ENCODE peak calls at places on chromosome 5, in ten cellular contexts. G, T, H, P, U, W, L, J, M and I are unnamed samples.
A peak's percentile ranks its signal among the peaks of the same experiment; 100 is the strongest.

GRCh38 chr5:107796797-107797196 is 126.1 kb upstream of the EFNA5 start:
- DNase-seq in H (no peak), U (no peak), J (no peak), L (peak; percentile 44), P (no peak), T (no peak), G (no peak), M (no peak), W (no peak), I (no peak)

GRCh38 chr5:113214026-113214425 is 220.8 kb downstream of the TSSK1B start:
- DNase-seq in W (no peak), M (peak; percentile 40), H (no peak), L (no peak), P (no peak), U (peak; percentile 61), T (no peak), J (no peak), G (no peak), I (no peak)

GRCh38 chr5:40429258-40430111 is 250.2 kb upstream of the PTGER4 start:
- DNase-seq in P (no peak), T (peak; percentile 43), J (no peak), G (no peak), U (no peak), L (peak; percentile 27), H (no peak), M (no peak), W (no peak), I (no peak)

GRCh38 chr5:143119301-143119769 is 284.2 kb downstream of the NR3C1 start:
- DNase-seq in G (no peak), W (no peak), U (no peak), H (peak; percentile 45), L (peak; percentile 19), J (no peak), P (no peak), T (no peak), M (no peak), I (no peak)

GRCh38 chr5:151523335-151523734 is 67.8 kb downstream of the FAT2 start:
- DNase-seq in M (no peak), G (peak; percentile 60), H (peak; percentile 39), T (peak; percentile 36), J (peak; percentile 11), L (peak; percentile 75), W (peak; percentile 22), U (peak; percentile 12), P (peak; percentile 39), I (no peak)

GRCh38 chr5:38715671-38716070 is 130.1 kb upstream of the OSMR start:
- DNase-seq in P (peak; percentile 10), W (no peak), H (no peak), G (peak; percentile 14), U (no peak), M (peak; percentile 34), T (no peak), L (peak; percentile 24), J (no peak), I (no peak)

GRCh38 chr5:14105717-14106435 is 37.3 kb upstream of the TRIO start:
- DNase-seq in M (no peak), W (no peak), T (peak; percentile 77), L (peak; percentile 90), J (no peak), P (peak; percentile 67), U (peak; percentile 96), G (peak; percentile 22), H (peak; percentile 81), I (peak; percentile 86)

GRCh38 chr5:109076741-109077140 is 329.0 kb downstream of the FER start:
- DNase-seq in W (no peak), H (no peak), L (no peak), J (no peak), M (no peak), U (no peak), T (no peak), P (no peak), G (no peak), I (no peak)

GRCh38 chr5:16639206-16639605 is 22.4 kb upstream of the RETREG1 start:
- DNase-seq in J (no peak), G (no peak), M (no peak), U (no peak), H (no peak), P (no peak), T (no peak), L (no peak), W (no peak), I (no peak)

GRCh38 chr5:157686841-157687554 is 15.7 kb downstream of the C5orf52 start:
- DNase-seq in G (no peak), H (no peak), W (no peak), L (no peak), M (no peak), T (no peak), U (no peak), J (no peak), P (no peak), I (no peak)

GRCh38 chr5:112390327-112390726 is 28.8 kb downstream of the EPB41L4A start:
- DNase-seq in M (peak; percentile 38), W (no peak), J (no peak), U (no peak), P (no peak), L (no peak), G (peak; percentile 19), T (no peak), H (no peak), I (no peak)

GRCh38 chr5:180289433-180289832 is 2.5 kb downstream of the MAPK9 start:
- DNase-seq in L (peak; percentile 22), T (no peak), P (no peak), H (no peak), W (no peak), U (no peak), M (no peak), G (no peak), J (no peak), I (no peak)

GRCh38 chr5:179313849-179314521 is 31.3 kb downstream of the ADAMTS2 start:
- DNase-seq in J (no peak), P (no peak), T (peak; percentile 96), L (peak; percentile 97), W (no peak), U (peak; percentile 94), G (no peak), M (peak; percentile 46), H (peak; percentile 86), I (no peak)

GRCh38 chr5:119049824-119050449 is 20.9 kb upstream of the DMXL1 start:
- DNase-seq in L (peak; percentile 87), P (no peak), G (no peak), U (peak; percentile 80), J (no peak), T (peak; percentile 80), M (no peak), W (no peak), H (peak; percentile 64), I (no peak)

GRCh38 chr5:119054082-119054481 is 16.8 kb upstream of the DMXL1 start:
- DNase-seq in M (no peak), P (no peak), T (no peak), L (no peak), G (no peak), J (no peak), W (no peak), U (no peak), H (no peak), I (no peak)

DNA sequence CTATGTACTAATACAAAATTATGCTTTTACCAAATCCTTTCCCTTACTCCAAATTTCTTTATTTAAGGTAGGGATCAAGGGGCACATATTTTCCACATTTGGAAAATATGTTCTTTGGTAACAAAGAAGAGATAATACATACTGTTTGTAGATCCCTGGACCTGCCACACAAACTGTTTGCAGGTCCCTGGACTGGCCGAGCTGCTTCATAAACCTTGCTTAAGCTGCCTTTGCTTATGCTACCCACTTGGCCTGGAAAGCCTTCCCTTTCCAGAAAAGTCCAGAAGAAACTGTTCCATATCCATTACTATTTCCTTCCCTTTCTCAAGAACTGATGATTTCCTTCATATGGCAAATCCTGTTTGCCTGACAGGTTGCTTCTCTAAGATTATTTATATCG is 22.6 kb upstream of the DMXL1 start:
- DNase-seq in G (no peak), U (no peak), H (peak; percentile 7), W (no peak), T (no peak), P (no peak), L (no peak), M (no peak), J (no peak), I (no peak)
- H3K4me3 ChIP-seq in G (no peak overlapping the region), U (no peak overlapping the region), H (no peak overlapping the region), W (no peak overlapping the region), T (no peak overlapping the region), P (no peak overlapping the region), L (no peak overlapping the region), M (no peak overlapping the region), J (no peak overlapping the region), I (no peak overlapping the region)

DNA sequence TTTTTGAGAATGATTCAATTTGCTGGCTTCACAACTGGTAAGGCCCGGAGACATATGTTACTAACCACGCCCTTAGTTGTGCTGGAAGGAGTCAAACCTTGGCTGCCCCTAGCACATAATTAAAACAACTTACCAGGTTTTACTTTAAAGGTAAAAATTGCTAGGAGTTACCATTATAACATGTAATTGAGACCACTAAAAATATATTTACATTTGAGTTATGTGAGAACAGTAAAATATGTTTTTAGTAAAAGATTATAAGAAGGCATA is 435.6 kb upstream of the CDH9 start:
- DNase-seq in U (no peak), T (no peak), J (no peak), L (peak; percentile 37), W (no peak), H (no peak), P (no peak), M (no peak), G (no peak), I (no peak)
- H3K4me3 ChIP-seq in U (no peak overlapping the region), T (no peak overlapping the region), J (no peak overlapping the region), L (peak overlapping the region; percentile 65), W (no peak overlapping the region), H (peak overlapping the region; percentile 71), P (no peak overlapping the region), M (no peak overlapping the region), G (peak overlapping the region; percentile 77), I (no peak overlapping the region)

GRCh38 chr5:140178082-140178410 is 3.1 kb downstream of the CYSTM1 start:
- DNase-seq in M (no peak), P (no peak), H (no peak), G (no peak), T (no peak), J (no peak), W (no peak), L (no peak), U (no peak), I (no peak)
- H3K4me3 ChIP-seq in M (no peak overlapping the region), P (no peak overlapping the region), H (peak overlapping the region; percentile 72), G (no peak overlapping the region), T (no peak overlapping the region), J (no peak overlapping the region), W (no peak overlapping the region), L (no peak overlapping the region), U (no peak overlapping the region), I (no peak overlapping the region)

DNA sequence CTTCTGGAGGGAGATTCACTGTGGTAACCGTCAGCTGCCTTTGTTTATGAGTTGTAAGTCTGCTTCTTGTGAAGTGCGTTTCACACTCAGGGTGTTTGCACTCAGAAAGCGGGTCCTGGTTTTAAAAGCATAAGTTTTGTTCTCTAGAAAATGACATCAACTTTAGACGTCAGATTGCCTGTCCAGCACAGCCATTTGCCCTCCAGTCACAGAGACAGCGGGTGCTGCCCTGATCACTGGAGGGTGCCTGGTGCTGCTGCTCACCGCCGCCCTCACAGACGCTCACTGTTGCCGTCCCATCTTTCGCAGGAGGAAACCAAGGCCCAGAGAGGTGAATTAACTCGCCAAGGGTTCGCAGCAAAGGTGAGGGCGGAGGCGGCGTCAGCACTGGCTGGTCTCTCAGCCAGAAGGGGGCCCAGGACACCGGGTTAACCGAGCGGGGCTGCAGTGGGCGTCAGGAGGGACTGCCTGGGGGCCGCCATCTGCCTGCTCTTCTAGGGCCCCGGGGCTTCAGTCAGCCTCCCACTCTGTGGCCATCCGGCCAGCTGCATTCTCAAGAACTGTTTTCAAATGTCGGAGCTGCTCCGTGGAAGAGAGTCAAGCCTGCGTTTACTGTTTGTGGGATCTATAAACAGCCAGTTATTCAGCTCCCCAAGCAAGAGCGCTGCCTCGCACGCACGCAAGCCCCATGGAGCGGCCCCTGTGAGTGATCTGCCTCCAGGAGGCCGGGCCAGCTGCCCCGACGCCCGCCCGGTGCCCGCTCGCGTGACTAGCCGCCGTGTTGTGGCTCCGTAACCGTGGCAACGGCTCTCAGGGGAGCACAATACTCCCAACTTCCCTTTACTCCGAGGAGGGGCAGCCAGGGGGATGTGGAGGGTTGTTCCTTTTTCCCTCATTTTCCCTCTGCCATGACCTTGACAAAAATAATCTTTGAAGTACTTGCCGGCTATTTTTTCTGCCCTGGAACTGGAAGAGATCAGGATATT is 43.4 kb upstream of the EXOC3 start:
- DNase-seq in P (peak; percentile 40), H (peak; percentile 99), T (peak; percentile 98), L (peak; percentile 100), M (no peak), U (peak; percentile 92), W (no peak), J (no peak), G (peak; percentile 61), I (peak; percentile 67)
- H3K4me3 ChIP-seq in P (peak overlapping the region; percentile 50), H (peak overlapping the region; percentile 79), T (peak overlapping the region; percentile 30), L (peak overlapping the region; percentile 63), M (peak overlapping the region; percentile 41), U (no peak overlapping the region), W (no peak overlapping the region), J (no peak overlapping the region), G (no peak overlapping the region), I (no peak overlapping the region)